ENCODE peak calls at places on chromosomes 5 and 9, in nine cellular contexts. Q is stimulated activated CD8-positive, alpha-beta memory T cell treated with anti-CD3 and anti-CD28 coated beads, Interleukin-7, amount 100 ng/mL, for 1 hour; X is effector memory CD8-positive, alpha-beta T cell; B is naive B cell; N is COR-L47; C is endothelial cell of umbilical vein; J is activated T-helper 1 cell treated with anti-CD3 and anti-CD28 coated beads, Interleukin-2, amount 50 U/mL, for 16 hours; E is progenitor cell of endocrine pancreas; M is HT-29. V is an unnamed sample.

GRCh38 chr9:132144708-132145365 is 17.0 kb upstream of the NTNG2 start:
- DNase-seq in Q (no peak), X (no peak), B (no peak), N (no peak), C (peak), J (no peak), E (no peak), M (no peak), V (no peak)

GRCh38 chr9:785997-786396 is 55.5 kb upstream of the DMRT1 start:
- DNase-seq in Q (no peak), X (no peak), B (no peak), N (no peak), C (no peak), J (no peak), E (no peak), M (no peak), V (no peak)

GRCh38 chr9:123081824-123082223 is 48.4 kb downstream of the GPR21 start:
- DNase-seq in Q (no peak), X (peak), B (peak), N (peak), C (peak), J (no peak), E (no peak), M (peak), V (no peak)

GRCh38 chr5:63727583-63727982 is 234.7 kb downstream of the HTR1A start:
- DNase-seq in Q (no peak), X (no peak), B (no peak), N (no peak), C (no peak), J (no peak), E (no peak), M (no peak), V (no peak)

GRCh38 chr5:56019306-56020272 is 24.8 kb upstream of the IL6ST start:
- DNase-seq in Q (no peak), X (no peak), B (no peak), N (no peak), C (no peak), J (no peak), E (no peak), M (no peak), V (no peak)

GRCh38 chr5:116738270-116738947 is 163.8 kb upstream of the SEMA6A start:
- DNase-seq in Q (no peak), X (no peak), B (no peak), N (no peak), C (no peak), J (no peak), E (no peak), M (no peak), V (no peak)

GRCh38 chr9:13705356-13705755 is 425.9 kb upstream of the MPDZ start:
- DNase-seq in Q (no peak), X (no peak), B (no peak), N (no peak), C (peak), J (no peak), E (no peak), M (no peak), V (no peak)

GRCh38 chr9:87613265-87614111 is 112.4 kb upstream of the CTSL start:
- DNase-seq in Q (no peak), X (no peak), B (no peak), N (no peak), C (no peak), J (no peak), E (no peak), M (no peak), V (no peak)

GRCh38 chr5:138903113-138903789 is 28.1 kb upstream of the LRRTM2 start:
- DNase-seq in Q (no peak), X (no peak), B (no peak), N (no peak), C (peak), J (no peak), E (no peak), M (peak), V (no peak)

GRCh38 chr9:135015986-135016640 is 71.4 kb upstream of the OLFM1 start:
- DNase-seq in Q (no peak), X (no peak), B (no peak), N (no peak), C (no peak), J (no peak), E (no peak), M (no peak), V (no peak)

GRCh38 chr5:56640763-56641406 is 174.5 kb upstream of the MAP3K1 start:
- DNase-seq in Q (no peak), X (no peak), B (peak), N (no peak), C (no peak), J (no peak), E (no peak), M (peak), V (no peak)

GRCh38 chr9:35105126-35105525 is 2.2 kb upstream of the STOML2 start:
- DNase-seq in Q (no peak), X (no peak), B (no peak), N (no peak), C (no peak), J (no peak), E (no peak), M (no peak), V (no peak)

GRCh38 chr5:132639706-132640130 is 18.3 kb upstream of the IL13 start:
- DNase-seq in Q (no peak), X (no peak), B (no peak), N (no peak), C (no peak), J (no peak), E (no peak), M (no peak), V (no peak)

GRCh38 chr5:129905467-129906176 is 1.4 kb downstream of the CHSY3 start:
- DNase-seq in Q (no peak), X (no peak), B (no peak), N (no peak), C (peak), J (no peak), E (peak), M (no peak), V (no peak)

GRCh38 chr5:138910546-138911185 is 35.5 kb upstream of the LRRTM2 start:
- DNase-seq in Q (no peak), X (no peak), B (no peak), N (no peak), C (no peak), J (no peak), E (no peak), M (no peak), V (no peak)

V was measured in esophagus squamous epithelium.